ENCODE peak calls at places on chromosomes 16 and 17, in ten cellular contexts. One of them, this sample, is unnamed.

GRCh38 chr17:3447625-3448024 is 14.0 kb upstream of the OR1E2 start:
- DNase-seq in choroid plexus epithelial cell: peak; percentile 0
- DNase-seq in progenitor cell of endocrine pancreas: no peak
- DNase-seq in right atrium auricular region: no peak
- DNase-seq in Caco-2: peak; percentile 34
- DNase-seq in fibroblast of lung: peak; percentile 1
- DNase-seq in uterus: no peak
- DNase-seq in WTC11: peak; percentile 21
- DNase-seq in neural crest cell: no peak
- DNase-seq in transverse colon: no peak
- DNase-seq in this sample: peak; percentile 25

GRCh38 chr17:73901661-73902415 is 257.6 kb upstream of the SDK2 start:
- DNase-seq in choroid plexus epithelial cell: no peak
- DNase-seq in progenitor cell of endocrine pancreas: peak; percentile 41
- DNase-seq in right atrium auricular region: no peak
- DNase-seq in Caco-2: peak; percentile 40
- DNase-seq in fibroblast of lung: no peak
- DNase-seq in uterus: no peak
- DNase-seq in WTC11: peak; percentile 65
- DNase-seq in neural crest cell: peak; percentile 53
- DNase-seq in transverse colon: peak; percentile 72
- DNase-seq in this sample: no peak

GRCh38 chr16:85835227-85835751 is 35.8 kb downstream of the COX4I1 start:
- DNase-seq in choroid plexus epithelial cell: no peak
- DNase-seq in progenitor cell of endocrine pancreas: no peak
- DNase-seq in right atrium auricular region: no peak
- DNase-seq in Caco-2: no peak
- DNase-seq in fibroblast of lung: no peak
- DNase-seq in uterus: no peak
- DNase-seq in WTC11: no peak
- DNase-seq in neural crest cell: no peak
- DNase-seq in transverse colon: no peak
- DNase-seq in this sample: no peak

GRCh38 chr16:15946257-15947044 is 3.0 kb upstream of the ABCC1 start:
- DNase-seq in choroid plexus epithelial cell: peak; percentile 76
- DNase-seq in progenitor cell of endocrine pancreas: no peak
- DNase-seq in right atrium auricular region: no peak
- DNase-seq in Caco-2: no peak
- DNase-seq in fibroblast of lung: peak; percentile 82
- DNase-seq in uterus: no peak
- DNase-seq in WTC11: no peak
- DNase-seq in neural crest cell: no peak
- DNase-seq in transverse colon: no peak
- DNase-seq in this sample: peak; percentile 83

GRCh38 chr16:81469710-81470481 is 25.3 kb downstream of the CMIP start:
- DNase-seq in choroid plexus epithelial cell: peak; percentile 60
- DNase-seq in progenitor cell of endocrine pancreas: no peak
- DNase-seq in right atrium auricular region: no peak
- DNase-seq in Caco-2: no peak
- DNase-seq in fibroblast of lung: no peak
- DNase-seq in uterus: no peak
- DNase-seq in WTC11: no peak
- DNase-seq in neural crest cell: no peak
- DNase-seq in transverse colon: no peak
- DNase-seq in this sample: no peak

GRCh38 chr17:70767102-70767701 is 597.9 kb downstream of the KCNJ2 start:
- DNase-seq in choroid plexus epithelial cell: peak; percentile 77
- DNase-seq in progenitor cell of endocrine pancreas: no peak
- DNase-seq in right atrium auricular region: no peak
- DNase-seq in Caco-2: peak; percentile 42
- DNase-seq in fibroblast of lung: peak; percentile 73
- DNase-seq in uterus: no peak
- DNase-seq in WTC11: no peak
- DNase-seq in neural crest cell: peak; percentile 21
- DNase-seq in transverse colon: no peak
- DNase-seq in this sample: peak; percentile 48

GRCh38 chr17:7004398-7005253 is 7.8 kb upstream of the RNASEK start:
- DNase-seq in choroid plexus epithelial cell: peak; percentile 73
- DNase-seq in progenitor cell of endocrine pancreas: no peak
- DNase-seq in right atrium auricular region: no peak
- DNase-seq in Caco-2: peak; percentile 62
- DNase-seq in fibroblast of lung: peak; percentile 64
- DNase-seq in uterus: no peak
- DNase-seq in WTC11: no peak
- DNase-seq in neural crest cell: peak; percentile 45
- DNase-seq in transverse colon: no peak
- DNase-seq in this sample: peak; percentile 82

GRCh38 chr17:74677558-74678466 is 34.9 kb downstream of the CD300LF start:
- DNase-seq in choroid plexus epithelial cell: peak; percentile 4
- DNase-seq in progenitor cell of endocrine pancreas: no peak
- DNase-seq in right atrium auricular region: peak; percentile 72
- DNase-seq in Caco-2: no peak
- DNase-seq in fibroblast of lung: peak; percentile 15
- DNase-seq in uterus: peak; percentile 21
- DNase-seq in WTC11: no peak
- DNase-seq in neural crest cell: no peak
- DNase-seq in transverse colon: no peak
- DNase-seq in this sample: peak; percentile 20

GRCh38 chr16:56041556-56042140 is 149.6 kb upstream of the GNAO1 start:
- DNase-seq in choroid plexus epithelial cell: no peak
- DNase-seq in progenitor cell of endocrine pancreas: peak; percentile 28
- DNase-seq in right atrium auricular region: no peak
- DNase-seq in Caco-2: peak; percentile 73
- DNase-seq in fibroblast of lung: no peak
- DNase-seq in uterus: no peak
- DNase-seq in WTC11: peak; percentile 71
- DNase-seq in neural crest cell: no peak
- DNase-seq in transverse colon: peak; percentile 14
- DNase-seq in this sample: peak; percentile 57

GRCh38 chr16:27995378-27995777 is 68.1 kb downstream of the GSG1L start:
- DNase-seq in choroid plexus epithelial cell: no peak
- DNase-seq in progenitor cell of endocrine pancreas: no peak
- DNase-seq in right atrium auricular region: no peak
- DNase-seq in Caco-2: no peak
- DNase-seq in fibroblast of lung: no peak
- DNase-seq in uterus: no peak
- DNase-seq in WTC11: no peak
- DNase-seq in neural crest cell: no peak
- DNase-seq in transverse colon: no peak
- DNase-seq in this sample: no peak

GRCh38 chr17:46942441-46943217 is 19.7 kb downstream of the GOSR2 start:
- DNase-seq in choroid plexus epithelial cell: peak; percentile 90
- DNase-seq in progenitor cell of endocrine pancreas: peak; percentile 55
- DNase-seq in right atrium auricular region: peak; percentile 74
- DNase-seq in Caco-2: peak; percentile 85
- DNase-seq in fibroblast of lung: peak; percentile 79
- DNase-seq in uterus: peak; percentile 48
- DNase-seq in WTC11: peak; percentile 87
- DNase-seq in neural crest cell: peak; percentile 77
- DNase-seq in transverse colon: peak; percentile 74
- DNase-seq in this sample: peak; percentile 77

GRCh38 chr17:65270932-65271700 is 133.9 kb downstream of the RGS9 start:
- DNase-seq in choroid plexus epithelial cell: no peak
- DNase-seq in progenitor cell of endocrine pancreas: no peak
- DNase-seq in right atrium auricular region: no peak
- DNase-seq in Caco-2: no peak
- DNase-seq in fibroblast of lung: peak; percentile 11
- DNase-seq in uterus: no peak
- DNase-seq in WTC11: no peak
- DNase-seq in neural crest cell: no peak
- DNase-seq in transverse colon: no peak
- DNase-seq in this sample: no peak

GRCh38 chr17:3985800-3986199 is 21.6 kb upstream of the ATP2A3 start:
- DNase-seq in choroid plexus epithelial cell: no peak
- DNase-seq in progenitor cell of endocrine pancreas: no peak
- DNase-seq in right atrium auricular region: no peak
- DNase-seq in Caco-2: no peak
- DNase-seq in fibroblast of lung: no peak
- DNase-seq in uterus: no peak
- DNase-seq in WTC11: no peak
- DNase-seq in neural crest cell: no peak
- DNase-seq in transverse colon: no peak
- DNase-seq in this sample: no peak

GRCh38 chr16:27244363-27244755 is 24.2 kb downstream of the NSMCE1 start:
- DNase-seq in choroid plexus epithelial cell: no peak
- DNase-seq in progenitor cell of endocrine pancreas: no peak
- DNase-seq in right atrium auricular region: no peak
- DNase-seq in Caco-2: no peak
- DNase-seq in fibroblast of lung: no peak
- DNase-seq in uterus: no peak
- DNase-seq in WTC11: no peak
- DNase-seq in neural crest cell: no peak
- DNase-seq in transverse colon: no peak
- DNase-seq in this sample: no peak

GRCh38 chr17:77566151-77566550 is 392.4 kb upstream of the TNRC6C start:
- DNase-seq in choroid plexus epithelial cell: no peak
- DNase-seq in progenitor cell of endocrine pancreas: no peak
- DNase-seq in right atrium auricular region: no peak
- DNase-seq in Caco-2: no peak
- DNase-seq in fibroblast of lung: no peak
- DNase-seq in uterus: no peak
- DNase-seq in WTC11: no peak
- DNase-seq in neural crest cell: no peak
- DNase-seq in transverse colon: no peak
- DNase-seq in this sample: no peak

GRCh38 chr16:74608944-74609343 is 2.0 kb upstream of the GLG1 start:
- DNase-seq in choroid plexus epithelial cell: no peak
- DNase-seq in progenitor cell of endocrine pancreas: no peak
- DNase-seq in right atrium auricular region: no peak
- DNase-seq in Caco-2: no peak
- DNase-seq in fibroblast of lung: no peak
- DNase-seq in uterus: no peak
- DNase-seq in WTC11: no peak
- DNase-seq in neural crest cell: no peak
- DNase-seq in transverse colon: no peak
- DNase-seq in this sample: no peak

GRCh38 chr16:85096921-85097320 is 15.4 kb downstream of the CIBAR2 start:
- DNase-seq in choroid plexus epithelial cell: no peak
- DNase-seq in progenitor cell of endocrine pancreas: no peak
- DNase-seq in right atrium auricular region: no peak
- DNase-seq in Caco-2: no peak
- DNase-seq in fibroblast of lung: no peak
- DNase-seq in uterus: no peak
- DNase-seq in WTC11: no peak
- DNase-seq in neural crest cell: no peak
- DNase-seq in transverse colon: no peak
- DNase-seq in this sample: no peak

GRCh38 chr17:76141212-76142043 is at the start of gene FOXJ1:
- DNase-seq in choroid plexus epithelial cell: peak; percentile 81
- DNase-seq in progenitor cell of endocrine pancreas: peak; percentile 90
- DNase-seq in right atrium auricular region: peak; percentile 90
- DNase-seq in Caco-2: peak; percentile 97
- DNase-seq in fibroblast of lung: peak; percentile 72
- DNase-seq in uterus: peak; percentile 78
- DNase-seq in WTC11: peak; percentile 97
- DNase-seq in neural crest cell: peak; percentile 89
- DNase-seq in transverse colon: peak; percentile 93
- DNase-seq in this sample: peak; percentile 85
- TF ChIP-seq CTCF in choroid plexus epithelial cell: no peak
- TF ChIP-seq CTCF in progenitor cell of endocrine pancreas: no peak
- TF ChIP-seq CTCF in right atrium auricular region: no peak
- TF ChIP-seq CTCF in Caco-2: no peak
- TF ChIP-seq CTCF in fibroblast of lung: no peak
- TF ChIP-seq CTCF in uterus: no peak
- TF ChIP-seq CTCF in WTC11: no peak
- TF ChIP-seq CTCF in neural crest cell: no peak
- TF ChIP-seq CTCF in transverse colon: no peak
- TF ChIP-seq CTCF in this sample: no peak

DNA sequence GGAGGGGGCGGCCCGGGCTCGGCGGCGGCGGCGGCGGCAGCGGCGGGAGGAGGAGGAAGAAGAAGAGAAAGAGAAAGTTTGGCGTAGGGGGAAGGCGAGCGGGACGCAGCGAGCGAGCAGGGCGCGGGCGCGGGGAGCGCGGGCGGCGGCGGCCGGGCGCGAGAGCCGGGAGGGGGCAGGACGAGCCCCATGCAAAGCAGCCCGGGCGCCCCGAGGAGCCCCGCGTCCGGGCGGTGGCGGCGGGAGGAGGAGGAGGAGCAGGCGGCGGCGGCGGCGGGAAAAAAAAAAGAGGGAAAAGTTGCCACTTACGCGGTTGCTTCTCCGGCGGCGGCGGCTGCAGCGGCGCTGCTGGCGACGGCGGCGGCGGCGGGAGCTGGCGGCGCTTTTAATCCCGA is 10.3 kb upstream of the ZFHX3 start:
- DNase-seq in choroid plexus epithelial cell: no peak
- DNase-seq in progenitor cell of endocrine pancreas: peak; percentile 25
- DNase-seq in right atrium auricular region: no peak
- DNase-seq in Caco-2: peak; percentile 78
- DNase-seq in fibroblast of lung: no peak
- DNase-seq in uterus: no peak
- DNase-seq in WTC11: no peak
- DNase-seq in neural crest cell: no peak
- DNase-seq in transverse colon: peak; percentile 58
- DNase-seq in this sample: peak; percentile 46
- TF ChIP-seq CTCF in choroid plexus epithelial cell: no peak
- TF ChIP-seq CTCF in progenitor cell of endocrine pancreas: no peak
- TF ChIP-seq CTCF in right atrium auricular region: no peak
- TF ChIP-seq CTCF in Caco-2: no peak
- TF ChIP-seq CTCF in fibroblast of lung: no peak
- TF ChIP-seq CTCF in uterus: no peak
- TF ChIP-seq CTCF in WTC11: no peak
- TF ChIP-seq CTCF in neural crest cell: no peak
- TF ChIP-seq CTCF in transverse colon: no peak
- TF ChIP-seq CTCF in this sample: peak; percentile 11

GRCh38 chr16:22007509-22008214 is at the start of gene MOSMO:
- DNase-seq in choroid plexus epithelial cell: peak; percentile 74
- DNase-seq in progenitor cell of endocrine pancreas: peak; percentile 22
- DNase-seq in right atrium auricular region: peak; percentile 69
- DNase-seq in Caco-2: peak; percentile 70
- DNase-seq in fibroblast of lung: peak; percentile 67
- DNase-seq in uterus: peak; percentile 59
- DNase-seq in WTC11: peak; percentile 66
- DNase-seq in neural crest cell: peak; percentile 36
- DNase-seq in transverse colon: peak; percentile 79
- DNase-seq in this sample: peak; percentile 74
- TF ChIP-seq CTCF in choroid plexus epithelial cell: no peak
- TF ChIP-seq CTCF in progenitor cell of endocrine pancreas: peak; percentile 26
- TF ChIP-seq CTCF in right atrium auricular region: no peak
- TF ChIP-seq CTCF in Caco-2: no peak
- TF ChIP-seq CTCF in fibroblast of lung: no peak
- TF ChIP-seq CTCF in uterus: no peak
- TF ChIP-seq CTCF in WTC11: no peak
- TF ChIP-seq CTCF in neural crest cell: peak; percentile 34
- TF ChIP-seq CTCF in transverse colon: peak; percentile 12
- TF ChIP-seq CTCF in this sample: no peak

DNA sequence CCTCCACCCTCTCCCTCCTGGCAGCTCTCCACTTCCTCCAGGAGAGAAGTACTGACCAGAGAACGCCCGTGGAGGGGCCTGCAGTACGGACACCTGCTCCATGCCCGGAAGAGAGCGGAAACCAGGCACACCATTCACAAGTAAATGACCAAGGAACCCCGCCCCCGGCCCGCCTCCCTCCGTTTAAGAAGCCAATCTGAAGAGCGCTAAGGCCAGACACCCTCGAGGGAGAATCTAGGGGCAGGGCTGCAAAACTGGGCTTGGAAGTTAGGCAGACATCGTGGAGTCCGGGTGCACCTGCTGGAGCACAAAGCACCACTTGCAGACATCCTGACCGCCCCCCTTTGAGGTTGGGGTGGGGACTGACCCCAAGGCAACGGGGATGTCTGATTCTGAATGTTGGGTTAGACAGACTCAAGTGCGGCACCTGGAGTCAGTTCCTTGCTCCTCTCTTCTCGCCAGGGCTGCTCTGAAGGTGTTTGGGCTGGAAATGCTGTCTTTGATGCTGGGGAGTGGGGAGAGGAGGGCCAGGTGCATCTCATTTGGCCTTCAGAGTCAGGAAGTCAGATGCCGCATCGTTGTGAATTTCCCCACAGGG is 964 bp upstream of the FAAP100 start:
- DNase-seq in choroid plexus epithelial cell: peak; percentile 83
- DNase-seq in progenitor cell of endocrine pancreas: no peak
- DNase-seq in right atrium auricular region: peak; percentile 74
- DNase-seq in Caco-2: peak; percentile 71
- DNase-seq in fibroblast of lung: peak; percentile 73
- DNase-seq in uterus: peak; percentile 70
- DNase-seq in WTC11: peak; percentile 76
- DNase-seq in neural crest cell: peak; percentile 40
- DNase-seq in transverse colon: peak; percentile 82
- DNase-seq in this sample: peak; percentile 92
- TF ChIP-seq CTCF in choroid plexus epithelial cell: peak; percentile 28
- TF ChIP-seq CTCF in progenitor cell of endocrine pancreas: no peak
- TF ChIP-seq CTCF in right atrium auricular region: no peak
- TF ChIP-seq CTCF in Caco-2: no peak
- TF ChIP-seq CTCF in fibroblast of lung: peak; percentile 13
- TF ChIP-seq CTCF in uterus: no peak
- TF ChIP-seq CTCF in WTC11: no peak
- TF ChIP-seq CTCF in neural crest cell: no peak
- TF ChIP-seq CTCF in transverse colon: no peak
- TF ChIP-seq CTCF in this sample: no peak

This sample was measured in MCF 10A.